ENCODE peak calls at places on chromosomes 1 and 21, in six cellular contexts. H is NCI-H446 treated with DMSO at 0.1 percent for 48 hours; F is CD4-positive, alpha-beta T cell; A is GM23338; Q is GOT3; I is GM04504. Y is an unnamed sample.

GRCh38 chr1:241615043-241615974 is 24.9 kb downstream of the CHML start:
- DNase-seq in A (no peak), Q (no peak), I (no peak), F (no peak), H (no peak), Y (no peak)

GRCh38 chr21:39182484-39183271 is 573 bp downstream of the PSMG1 start:
- DNase-seq in I (no peak), A (no peak), F (no peak), H (no peak), Q (peak), Y (no peak)

GRCh38 chr1:234911787-234912186 is 216.8 kb downstream of the TOMM20 start:
- DNase-seq in F (peak), H (no peak), A (peak), Q (no peak), I (no peak), Y (peak)

GRCh38 chr21:44791246-44791645 is 10.4 kb downstream of the UBE2G2 start:
- DNase-seq in I (no peak), F (no peak), A (no peak), H (no peak), Q (no peak), Y (no peak)

GRCh38 chr1:23126801-23127200 is 41.9 kb downstream of the LUZP1 start:
- DNase-seq in A (no peak), I (no peak), Q (no peak), F (no peak), H (no peak), Y (no peak)

GRCh38 chr1:204288061-204288588 is 71.6 kb downstream of the PLEKHA6 start:
- DNase-seq in H (peak), Q (no peak), A (peak), I (no peak), F (no peak), Y (peak)

GRCh38 chr1:18630511-18631495 is at the start of gene PAX7:
- DNase-seq in Q (no peak), A (peak), H (no peak), I (no peak), F (no peak), Y (peak)

GRCh38 chr1:158169105-158169504 is 11.6 kb upstream of the CD1D start:
- DNase-seq in A (no peak), H (no peak), F (no peak), Q (no peak), I (no peak), Y (no peak)

GRCh38 chr1:40785446-40785845 is 1.9 kb downstream of the KCNQ4 start:
- DNase-seq in H (no peak), I (no peak), F (no peak), Q (no peak), A (no peak), Y (no peak)

GRCh38 chr1:183417691-183418491 is at the start of gene NMNAT2:
- DNase-seq in I (no peak), Q (no peak), A (peak), H (peak), F (no peak), Y (peak)

GRCh38 chr21:16976132-16976666 is 536.6 kb upstream of the CXADR start:
- DNase-seq in A (no peak), Q (no peak), H (no peak), I (no peak), F (no peak), Y (no peak)

GRCh38 chr1:94982403-94982802 is 55.5 kb upstream of the CNN3 start:
- DNase-seq in H (no peak), Q (no peak), F (no peak), A (no peak), I (no peak), Y (no peak)

GRCh38 chr1:63817152-63817667 is 43.4 kb downstream of the ROR1 start:
- DNase-seq in A (no peak), I (no peak), H (peak), Q (no peak), F (no peak), Y (no peak)

GRCh38 chr1:3261969-3262579 is 192.4 kb upstream of the ARHGEF16 start:
- DNase-seq in F (no peak), Q (no peak), H (no peak), I (no peak), A (no peak), Y (no peak)

GRCh38 chr1:239906394-239906793 is 185.3 kb upstream of the FMN2 start:
- DNase-seq in Q (no peak), H (no peak), A (no peak), F (no peak), I (no peak), Y (no peak)

GRCh38 chr1:109802136-109802900 is 38.6 kb upstream of the EPS8L3 start:
- DNase-seq in F (peak), I (no peak), A (no peak), Q (no peak), H (no peak), Y (no peak)

GRCh38 chr1:115295904-115296696 is 41.9 kb downstream of the NGF start:
- DNase-seq in F (no peak), Q (no peak), I (no peak), H (no peak), A (no peak), Y (no peak)

GRCh38 chr21:33383056-33383888 is 19.9 kb upstream of the IFNGR2 start:
- DNase-seq in A (peak), I (peak), F (peak), Q (no peak), H (no peak), Y (no peak)

GRCh38 chr1:54604572-54605370 is 18.6 kb downstream of the FAM151A start:
- DNase-seq in I (no peak), A (no peak), F (peak), H (no peak), Q (no peak), Y (no peak)

GRCh38 chr1:27145934-27146354 is 9.0 kb downstream of the SLC9A1 start:
- DNase-seq in H (no peak), Q (no peak), A (no peak), F (no peak), I (peak), Y (no peak)